ENCODE peak calls at places on chromosome 13, in eight cellular contexts. C is cardiac muscle cell; F is right cardiac atrium; O is naive thymus-derived CD4-positive, alpha-beta T cell; Y is right atrium auricular region; T is IMR-90; H is endothelial cell of umbilical vein; M is mammary epithelial cell. J is an unnamed sample. For H3K4me1, the result is how much of the 10 kb centered on the place peaks cover.

GRCh38 chr13:95204231-95204765 is 97.0 kb downstream of the ABCC4 start:
- DNase-seq in C (no peak), F (no peak), O (no peak), Y (no peak), T (no peak), H (peak), M (no peak), J (no peak)

GRCh38 chr13:100513987-100514670 is 74.5 kb downstream of the GGACT start:
- DNase-seq in C (peak), F (no peak), O (no peak), Y (no peak), T (no peak), H (no peak), M (no peak), J (no peak)

GRCh38 chr13:20080377-20081164 is 80.3 kb downstream of the GJA3 start:
- DNase-seq in C (no peak), F (no peak), O (no peak), Y (no peak), T (no peak), H (no peak), M (no peak), J (no peak)

GRCh38 chr13:101942038-101942437 is 459.8 kb downstream of the FGF14 start:
- DNase-seq in C (peak), F (no peak), O (no peak), Y (no peak), T (peak), H (peak), M (peak), J (peak)

GRCh38 chr13:78194904-78195639 is 276.4 kb upstream of the EDNRB start:
- DNase-seq in C (peak), F (no peak), O (no peak), Y (no peak), T (peak), H (peak), M (no peak), J (no peak)

GRCh38 chr13:101639711-101640110 is 187.2 kb downstream of the ITGBL1 start:
- DNase-seq in C (no peak), F (no peak), O (no peak), Y (no peak), T (no peak), H (peak), M (no peak), J (no peak)

GRCh38 chr13:95418946-95419345 is 117.7 kb upstream of the ABCC4 start:
- DNase-seq in C (no peak), F (no peak), O (no peak), Y (no peak), T (no peak), H (no peak), M (no peak), J (no peak)

GRCh38 chr13:24670927-24671326 is 9.3 kb upstream of the ATP12A start:
- DNase-seq in C (peak), F (no peak), O (no peak), Y (no peak), T (no peak), H (no peak), M (no peak), J (no peak)

GRCh38 chr13:112981361-112981905 is 12.4 kb downstream of the MCF2L start:
- DNase-seq in C (no peak), F (peak), O (no peak), Y (no peak), T (no peak), H (no peak), M (no peak), J (no peak)

GRCh38 chr13:20799726-20800416 is 26.1 kb upstream of the EEF1AKMT1 start:
- DNase-seq in C (peak), F (no peak), O (no peak), Y (no peak), T (peak), H (peak), M (no peak), J (no peak)

GRCh38 chr13:18996221-18996620 is 185.4 kb downstream of the TUBA3C start:
- DNase-seq in C (no peak), F (no peak), O (no peak), Y (no peak), T (no peak), H (no peak), M (no peak), J (no peak)

GRCh38 chr13:110445183-110445582 is 116.3 kb downstream of the RAB20 start:
- DNase-seq in C (peak), F (no peak), O (no peak), Y (no peak), T (peak), H (no peak), M (no peak), J (no peak)

GRCh38 chr13:30022256-30022655 is 171.8 kb upstream of the UBL3 start:
- DNase-seq in C (no peak), F (no peak), O (no peak), Y (no peak), T (no peak), H (no peak), M (no peak), J (no peak)

GRCh38 chr13:91946498-91947070 is 548.2 kb downstream of the GPC5 start:
- DNase-seq in C (peak), F (no peak), O (no peak), Y (no peak), T (peak), H (peak), M (peak), J (no peak)

GRCh38 chr13:42233726-42234125 is 38.2 kb upstream of the AKAP11 start:
- DNase-seq in C (no peak), F (no peak), O (no peak), Y (no peak), T (peak), H (no peak), M (no peak), J (no peak)

GRCh38 chr13:22325761-22326160 is 654.9 kb downstream of the FGF9 start:
- DNase-seq in C (no peak), F (no peak), O (no peak), Y (no peak), T (no peak), H (no peak), M (no peak), J (no peak)

GRCh38 chr13:70623260-70623659 is 515.0 kb upstream of the KLHL1 start:
- DNase-seq in C (peak), F (no peak), O (no peak), Y (no peak), T (peak), H (peak), M (no peak), J (no peak)

GRCh38 chr13:26896986-26897668 is 136.5 kb upstream of the GPR12 start:
- DNase-seq in C (no peak), F (no peak), O (no peak), Y (peak), T (no peak), H (no peak), M (no peak), J (no peak)

GRCh38 chr13:21685485-21686064 is 14.7 kb downstream of the FGF9 start:
- DNase-seq in C (no peak), F (no peak), O (no peak), Y (no peak), T (no peak), H (no peak), M (no peak), J (no peak)

DNA sequence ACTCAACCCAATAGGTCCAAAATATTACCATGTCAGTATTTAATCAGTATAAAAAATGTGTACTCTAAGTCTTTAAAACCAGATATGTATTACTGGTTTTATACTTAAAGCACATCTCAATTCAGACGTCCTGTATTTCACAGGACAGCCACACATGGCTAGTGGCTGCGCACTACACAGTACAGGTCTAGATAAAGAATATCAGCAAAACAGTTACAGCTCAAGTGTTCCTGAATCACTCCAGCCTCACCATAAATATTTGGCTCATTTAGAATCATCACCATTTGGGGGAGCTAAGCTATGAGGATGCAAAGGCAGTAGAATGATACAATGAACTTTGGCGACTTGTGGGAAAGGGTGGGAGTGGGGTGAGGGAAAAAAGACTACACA is 89.0 kb downstream of the DOCK9 start:
- DNase-seq in C (no peak), F (no peak), O (no peak), Y (no peak), T (no peak), H (no peak), M (no peak), J (no peak)
- H3K4me1 ChIP-seq in C (under half), F (under half), O (under half), Y (under half), T (under half), H (under half), M (under half), J (under half)

GRCh38 chr13:50543767-50544166 is 299.7 kb downstream of the DLEU7 start:
- DNase-seq in C (peak), F (peak), O (no peak), Y (no peak), T (peak), H (no peak), M (no peak), J (no peak)
- H3K27ac ChIP-seq in C (no peak), F (no peak), O (no peak), Y (no peak), T (no peak), H (no peak), M (no peak), J (no peak)

GRCh38 chr13:98035373-98035772 is 81.9 kb downstream of the IPO5 start:
- DNase-seq in C (no peak), F (no peak), O (no peak), Y (no peak), T (no peak), H (no peak), M (no peak), J (no peak)
- H3K4me1 ChIP-seq in C (under half), F (under half), O (under half), Y (under half), T (under half), H (under half), M (under half), J (under half)

DNA sequence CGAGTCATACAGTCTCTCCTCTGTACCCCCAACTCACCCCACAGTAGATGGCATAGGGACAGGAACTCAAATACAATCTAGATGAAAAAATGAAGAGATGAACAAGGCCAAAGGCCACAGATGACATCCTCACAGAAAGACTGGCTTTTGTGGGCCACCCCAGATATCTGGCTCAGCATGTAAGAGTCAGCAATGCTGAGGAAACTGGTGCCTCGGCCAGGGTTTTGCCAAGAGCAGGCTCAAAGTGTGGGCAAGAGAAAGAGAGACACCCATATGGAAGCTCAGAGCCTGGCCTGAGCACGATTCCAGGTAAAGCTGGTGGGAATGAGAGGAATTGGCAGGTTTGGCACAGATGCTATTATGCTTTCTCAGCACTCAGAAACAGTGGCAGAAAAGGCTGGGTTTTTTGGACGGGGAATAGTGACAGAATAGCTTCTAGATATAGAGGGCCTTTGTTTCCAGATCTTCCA is 460.6 kb downstream of the FOXO1 start:
- DNase-seq in C (no peak), F (no peak), O (no peak), Y (no peak), T (no peak), H (peak), M (no peak), J (no peak)
- H3K27ac ChIP-seq in C (no peak), F (no peak), O (peak), Y (no peak), T (no peak), H (peak), M (peak), J (peak)

GRCh38 chr13:105997436-105998232 is 537.8 kb downstream of the EFNB2 start:
- DNase-seq in C (peak), F (no peak), O (no peak), Y (no peak), T (no peak), H (no peak), M (no peak), J (no peak)
- H3K4me1 ChIP-seq in C (under half), F (under half), O (under half), Y (under half), T (under half), H (under half), M (under half), J (under half)

GRCh38 chr13:44978328-44978727 is 10.9 kb downstream of the NUFIP1 start:
- DNase-seq in C (no peak), F (no peak), O (no peak), Y (no peak), T (no peak), H (no peak), M (no peak), J (no peak)
- H3K27ac ChIP-seq in C (no peak), F (no peak), O (no peak), Y (no peak), T (no peak), H (no peak), M (no peak), J (no peak)

DNA sequence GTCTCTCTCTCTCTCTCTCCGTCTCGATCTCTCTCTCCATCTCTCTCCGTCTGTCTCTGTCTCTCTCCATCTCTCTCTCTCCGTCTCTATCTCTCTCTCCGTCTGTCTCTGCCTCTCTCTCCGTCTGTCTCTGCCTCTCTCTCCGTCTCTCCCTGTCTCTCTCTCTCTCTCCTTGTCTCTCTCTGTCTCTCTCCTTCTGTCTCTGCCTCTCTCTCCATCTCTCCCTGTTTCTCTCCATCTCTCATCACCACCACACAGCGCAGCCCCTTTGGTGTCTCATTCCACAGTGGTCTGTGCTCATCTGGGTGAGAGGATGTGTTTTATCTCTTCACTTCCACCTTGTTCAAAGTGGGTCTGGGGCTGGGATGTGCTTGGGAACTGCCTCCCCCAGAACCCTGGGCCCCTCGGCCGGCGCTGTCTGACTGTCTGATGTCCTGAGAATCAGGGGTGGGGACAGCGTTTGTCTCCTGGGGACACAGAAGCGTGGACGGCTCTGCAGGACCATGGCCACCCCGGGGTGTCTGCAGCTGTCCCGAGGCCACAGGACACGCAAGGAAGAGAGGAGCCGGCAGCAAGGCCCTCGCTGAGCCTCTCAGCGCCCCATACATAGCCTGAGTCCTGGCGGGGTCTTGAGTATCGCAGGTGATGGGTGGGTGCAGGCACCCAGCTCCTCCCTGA is 40.2 kb upstream of the C13orf46 start:
- DNase-seq in C (no peak), F (peak), O (no peak), Y (no peak), T (no peak), H (no peak), M (no peak), J (no peak)
- H3K4me1 ChIP-seq in C (under half), F (under half), O (under half), Y (under half), T (under half), H (under half), M (under half), J (under half)

GRCh38 chr13:99264053-99264452 is 5.9 kb upstream of the GPR18 start:
- DNase-seq in C (no peak), F (no peak), O (no peak), Y (no peak), T (no peak), H (peak), M (no peak), J (no peak)
- H3K27ac ChIP-seq in C (peak), F (no peak), O (peak), Y (no peak), T (no peak), H (peak), M (no peak), J (peak)

DNA sequence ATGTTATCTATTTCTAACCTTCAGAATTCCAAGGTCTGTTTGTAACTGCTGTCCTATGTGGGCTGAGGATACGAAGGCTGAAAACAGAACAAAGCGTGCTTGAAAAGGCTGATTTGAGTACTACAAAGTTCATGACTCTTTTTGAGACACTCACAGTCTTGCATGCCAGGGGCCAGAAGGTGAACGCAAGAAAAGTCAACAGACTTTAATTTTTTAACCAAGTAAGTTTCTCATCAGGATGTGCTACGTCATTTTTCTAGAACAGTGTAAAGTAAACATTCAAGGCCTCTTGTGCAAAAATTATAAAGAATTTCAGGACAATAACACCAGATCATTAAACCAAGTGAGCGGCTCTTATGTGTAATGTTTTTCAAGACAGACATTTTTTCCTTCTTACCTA is 163.5 kb downstream of the COG6 start:
- DNase-seq in C (peak), F (no peak), O (no peak), Y (no peak), T (peak), H (peak), M (no peak), J (no peak)
- H3K4me1 ChIP-seq in C (under half), F (under half), O (under half), Y (under half), T (under half), H (under half), M (under half), J (under half)

J was measured in small intestine.